ENCODE peak calls at places on chromosomes 13 and 19, in six cellular contexts. X is AG09319, B is AG10803, Q is NCI-H1436, U is A172, Z is NCI-H2107. F is an unnamed sample.

GRCh38 chr19:42634409-42635232 is 39.9 kb upstream of the CEACAM8 start:
- DNase-seq in X (no peak), B (peak), Q (no peak), U (peak), Z (no peak), F (peak)

GRCh38 chr13:35923347-35923746 is 207.8 kb downstream of the DCLK1 start:
- DNase-seq in X (no peak), B (peak), Q (no peak), U (peak), Z (no peak), F (no peak)

GRCh38 chr19:55472463-55472862 is 4.0 kb upstream of the ZNF628 start:
- DNase-seq in X (no peak), B (peak), Q (no peak), U (peak), Z (no peak), F (no peak)

GRCh38 chr19:17602872-17603552 is 47.6 kb downstream of the COLGALT1 start:
- DNase-seq in X (no peak), B (no peak), Q (no peak), U (no peak), Z (no peak), F (no peak)

GRCh38 chr19:34241513-34242337 is 12.6 kb upstream of the GARRE1 start:
- DNase-seq in X (no peak), B (no peak), Q (peak), U (no peak), Z (peak), F (peak)

GRCh38 chr19:51145926-51146493 is 3.9 kb downstream of the SIGLEC7 start:
- DNase-seq in X (no peak), B (no peak), Q (no peak), U (no peak), Z (no peak), F (no peak)

GRCh38 chr13:76887070-76887563 is 912 bp upstream of the KCTD12 start:
- DNase-seq in X (no peak), B (no peak), Q (no peak), U (no peak), Z (no peak), F (no peak)

GRCh38 chr19:34220472-34221063 is 33.8 kb upstream of the GARRE1 start:
- DNase-seq in X (peak), B (peak), Q (peak), U (peak), Z (no peak), F (peak)

GRCh38 chr13:106176103-106176502 is 359.4 kb downstream of the EFNB2 start:
- DNase-seq in X (no peak), B (peak), Q (no peak), U (peak), Z (no peak), F (no peak)

GRCh38 chr13:40336228-40337221 is 329.9 kb downstream of the FOXO1 start:
- DNase-seq in X (no peak), B (no peak), Q (no peak), U (no peak), Z (no peak), F (no peak)

GRCh38 chr19:54918499-54918898 is 12.6 kb downstream of the NCR1 start:
- DNase-seq in X (no peak), B (no peak), Q (no peak), U (no peak), Z (no peak), F (no peak)

GRCh38 chr19:39032164-39032918 is at the start of gene FBXO27:
- DNase-seq in X (no peak), B (no peak), Q (no peak), U (no peak), Z (no peak), F (no peak)

GRCh38 chr19:16228637-16229321 is 31.1 kb downstream of the AP1M1 start:
- DNase-seq in X (no peak), B (no peak), Q (no peak), U (no peak), Z (no peak), F (no peak)

GRCh38 chr19:18397242-18398202 is at the start of gene LRRC25:
- DNase-seq in X (no peak), B (no peak), Q (no peak), U (no peak), Z (no peak), F (peak)

GRCh38 chr19:16566161-16566560 is 6.1 kb downstream of the SLC35E1 start:
- DNase-seq in X (no peak), B (no peak), Q (no peak), U (no peak), Z (no peak), F (peak)